ENCODE peak calls at places on chromosomes 12 and 14, in eight cellular contexts. F, B, S, A, M, Z, U and N are unnamed samples.

GRCh38 chr14:75390183-75390582 is 37.6 kb upstream of the JDP2 start:
- DNase-seq in F (no peak), B (no peak), S (no peak), A (no peak), M (no peak), Z (no peak), U (no peak), N (no peak)

GRCh38 chr12:39365364-39366001 is 77.4 kb downstream of the KIF21A start:
- DNase-seq in F (no peak), B (no peak), S (no peak), A (no peak), M (no peak), Z (no peak), U (no peak), N (no peak)

GRCh38 chr12:77231548-77231947 is 166.2 kb upstream of the E2F7 start:
- DNase-seq in F (peak; percentile 83), B (no peak), S (no peak), A (peak; percentile 45), M (peak; percentile 65), Z (no peak), U (peak; percentile 21), N (peak; percentile 71)

GRCh38 chr12:124621296-124621660 is 53.9 kb upstream of the NCOR2 start:
- DNase-seq in F (peak; percentile 58), B (no peak), S (no peak), A (no peak), M (no peak), Z (no peak), U (peak; percentile 78), N (no peak)

GRCh38 chr12:96108321-96108720 is 72.9 kb upstream of the LTA4H start:
- DNase-seq in F (no peak), B (peak; percentile 48), S (peak; percentile 88), A (no peak), M (no peak), Z (no peak), U (peak; percentile 17), N (peak; percentile 67)

GRCh38 chr14:45686771-45687170 is 433.8 kb upstream of the MIS18BP1 start:
- DNase-seq in F (no peak), B (no peak), S (no peak), A (no peak), M (no peak), Z (no peak), U (no peak), N (no peak)

GRCh38 chr12:125033296-125033695 is 31.9 kb upstream of the AACS start:
- DNase-seq in F (no peak), B (no peak), S (no peak), A (no peak), M (no peak), Z (no peak), U (no peak), N (no peak)

GRCh38 chr12:87812711-87813110 is 216.5 kb downstream of the C12orf50 start:
- DNase-seq in F (no peak), B (no peak), S (no peak), A (no peak), M (no peak), Z (no peak), U (no peak), N (no peak)

GRCh38 chr14:58705066-58705465 is 67.3 kb downstream of the DACT1 start:
- DNase-seq in F (peak; percentile 11), B (no peak), S (no peak), A (no peak), M (no peak), Z (no peak), U (no peak), N (no peak)

GRCh38 chr14:55136868-55137785 is 8.1 kb downstream of the LGALS3 start:
- DNase-seq in F (peak; percentile 67), B (no peak), S (no peak), A (peak; percentile 33), M (peak; percentile 41), Z (no peak), U (peak; percentile 30), N (no peak)
- H3K4me1 ChIP-seq in F (peaks cover 32% of the 10 kb centered on the region), B (no peaks in the 10 kb centered on the region), S (peaks cover 11% of the 10 kb centered on the region), A (peaks cover 17% of the 10 kb centered on the region), M (no peaks in the 10 kb centered on the region), Z (peaks cover 6% of the 10 kb centered on the region), U (peaks cover 20% of the 10 kb centered on the region), N (peaks cover 9% of the 10 kb centered on the region)

GRCh38 chr14:67335781-67336180 is 23.8 kb downstream of the ATP6V1D start:
- DNase-seq in F (no peak), B (peak; percentile 2), S (peak; percentile 55), A (no peak), M (no peak), Z (peak; percentile 36), U (no peak), N (no peak)
- H3K36me3 ChIP-seq in F (peaks cover 8% of the 10 kb centered on the region), B (peaks cover 74% of the 10 kb centered on the region), S (peaks cover 70% of the 10 kb centered on the region), A (peaks cover 51% of the 10 kb centered on the region), M (no peaks in the 10 kb centered on the region), Z (peaks cover 27% of the 10 kb centered on the region), U (no peaks in the 10 kb centered on the region), N (peaks cover 15% of the 10 kb centered on the region)

GRCh38 chr12:47812797-47813490 is 6.8 kb downstream of the HDAC7 start:
- DNase-seq in F (peak; percentile 78), B (peak; percentile 78), S (peak; percentile 98), A (peak; percentile 79), M (peak; percentile 83), Z (no peak), U (peak; percentile 87), N (peak; percentile 68)

GRCh38 chr12:47813491-47814196 is 6.1 kb downstream of the HDAC7 start:
- DNase-seq in F (no peak), B (no peak), S (peak; percentile 70), A (no peak), M (no peak), Z (no peak), U (no peak), N (no peak)

GRCh38 chr12:47808574-47809380 is 10.9 kb downstream of the HDAC7 start:
- DNase-seq in F (no peak), B (no peak), S (peak; percentile 70), A (peak; percentile 35), M (no peak), Z (no peak), U (no peak), N (no peak)

GRCh38 chr12:47811581-47812484 is 7.9 kb downstream of the HDAC7 start:
- DNase-seq in F (no peak), B (no peak), S (no peak), A (no peak), M (no peak), Z (no peak), U (peak; percentile 73), N (no peak)

GRCh38 chr12:47811070-47811391 is 8.7 kb downstream of the HDAC7 start:
- DNase-seq in F (no peak), B (no peak), S (no peak), A (no peak), M (no peak), Z (no peak), U (no peak), N (no peak)
- H3K4me3 ChIP-seq in F (no peak overlapping the region), B (peak overlapping the region; percentile 38), S (peak overlapping the region; percentile 74), A (no peak overlapping the region), M (no peak overlapping the region), Z (no peak overlapping the region), U (no peak overlapping the region), N (no peak overlapping the region)

GRCh38 chr12:2335517-2335916 is 282.7 kb downstream of the CACNA1C start:
- DNase-seq in F (no peak), B (no peak), S (no peak), A (no peak), M (no peak), Z (no peak), U (no peak), N (no peak)

GRCh38 chr12:2339022-2339431 is 286.2 kb downstream of the CACNA1C start:
- DNase-seq in F (no peak), B (no peak), S (no peak), A (peak; percentile 85), M (no peak), Z (no peak), U (no peak), N (peak; percentile 89)

GRCh38 chr12:2338381-2338780 is 285.6 kb downstream of the CACNA1C start:
- DNase-seq in F (no peak), B (no peak), S (no peak), A (no peak), M (no peak), Z (no peak), U (no peak), N (no peak)

GRCh38 chr12:2336409-2336829 is 283.6 kb downstream of the CACNA1C start:
- DNase-seq in F (no peak), B (no peak), S (no peak), A (peak; percentile 95), M (no peak), Z (peak; percentile 75), U (peak; percentile 83), N (no peak)

DNA sequence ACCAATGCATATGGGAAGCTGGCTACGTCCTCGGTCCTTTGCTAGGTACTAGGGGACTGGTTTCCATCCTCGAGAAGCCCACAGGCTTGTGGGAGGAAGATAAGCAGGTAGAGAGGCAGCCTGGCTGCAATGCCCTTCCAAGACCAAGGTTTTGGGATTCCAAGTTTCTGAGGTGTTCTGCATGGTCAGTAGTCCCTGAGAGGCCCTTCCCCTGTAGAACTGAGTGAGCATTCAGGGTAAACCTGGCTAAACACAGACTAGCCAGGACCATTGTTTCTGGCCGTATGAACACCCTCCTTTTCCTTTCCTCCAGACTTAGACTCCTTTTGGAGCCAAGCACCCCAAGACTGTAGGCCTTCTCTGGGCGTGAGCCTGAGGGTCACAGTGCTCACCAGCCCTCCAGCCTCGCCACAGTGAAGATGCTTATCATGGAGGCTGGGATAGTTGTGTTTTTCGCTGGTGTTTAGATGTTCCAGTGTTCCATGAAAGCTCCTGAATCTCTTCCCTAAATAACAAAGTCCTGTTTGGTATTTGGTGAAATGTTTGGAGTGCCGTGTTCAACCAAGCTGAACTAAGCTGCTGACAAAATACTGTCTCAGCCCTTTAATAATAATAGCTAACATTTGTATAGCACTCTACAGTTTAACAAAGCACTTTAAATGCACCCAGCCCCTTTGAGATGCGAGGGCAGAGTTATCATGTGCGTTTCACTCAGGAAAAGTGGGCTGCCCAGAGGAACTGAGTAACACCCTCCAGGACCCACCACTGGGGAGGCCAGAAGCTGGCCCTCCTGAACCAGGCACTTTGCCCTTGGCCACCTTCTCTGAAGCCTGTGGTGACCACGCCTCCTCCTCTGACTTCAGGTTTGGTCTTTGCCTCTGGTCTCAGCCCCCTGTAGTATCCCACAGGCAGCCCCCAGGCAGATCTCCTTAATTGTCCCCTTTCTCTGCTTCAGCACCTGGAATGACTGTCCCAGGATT is 284.5 kb downstream of the CACNA1C start:
- DNase-seq in F (no peak), B (no peak), S (no peak), A (no peak), M (no peak), Z (no peak), U (no peak), N (no peak)
- H3K4me1 ChIP-seq in F (no peaks in the 10 kb centered on the region), B (no peaks in the 10 kb centered on the region), S (no peaks in the 10 kb centered on the region), A (peaks cover 57% of the 10 kb centered on the region), M (no peaks in the 10 kb centered on the region), Z (peaks cover 79% of the 10 kb centered on the region), U (peaks cover 43% of the 10 kb centered on the region), N (peaks cover 3% of the 10 kb centered on the region)

DNA sequence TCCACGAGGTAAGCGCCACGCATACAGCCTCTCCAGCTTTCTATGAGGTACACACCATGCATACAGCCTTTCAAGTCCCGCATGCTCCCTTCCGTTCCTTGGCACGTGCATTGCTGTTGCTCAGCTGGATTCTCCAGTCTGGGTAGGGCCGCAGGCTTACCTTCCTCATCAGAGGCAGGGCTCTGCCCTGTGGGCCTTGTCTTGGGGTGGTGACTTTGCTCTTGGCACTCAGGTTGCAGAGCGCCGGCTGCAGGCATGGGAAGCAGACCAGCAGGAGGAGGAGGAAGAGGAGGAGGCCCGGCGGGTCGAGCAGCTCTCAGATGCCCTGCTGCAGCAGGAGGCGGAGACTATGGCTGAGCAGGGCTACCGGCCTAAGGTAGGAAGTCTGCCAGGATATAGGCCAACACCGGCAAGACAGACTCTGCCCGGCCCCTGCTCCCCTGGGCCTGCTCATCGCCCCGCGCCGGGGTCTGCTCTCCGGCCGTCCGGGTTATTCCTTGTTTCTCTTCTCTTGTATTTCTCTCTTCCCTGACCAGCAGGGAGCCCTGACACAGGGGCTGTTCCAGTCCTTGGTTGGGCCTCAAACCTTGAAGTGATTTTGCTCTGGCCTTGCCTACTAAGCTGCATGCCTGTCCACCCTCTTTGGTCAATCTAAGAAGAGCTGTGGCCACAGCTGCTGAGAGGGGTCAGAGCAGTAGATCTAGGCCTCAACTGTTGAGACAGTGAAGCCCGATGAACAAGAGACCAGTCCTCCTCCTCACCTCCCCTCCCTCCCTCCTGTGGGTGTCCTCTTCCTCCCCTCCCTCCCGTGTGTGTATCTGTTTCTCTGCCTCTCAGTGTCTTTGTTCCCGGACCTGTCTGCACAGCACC is 15.3 kb downstream of the TCHP start:
- DNase-seq in F (peak; percentile 91), B (no peak), S (no peak), A (no peak), M (peak; percentile 80), Z (no peak), U (no peak), N (no peak)
- H3K36me3 ChIP-seq in F (no peaks in the 10 kb centered on the region), B (peaks cover 95% of the 10 kb centered on the region), S (peaks cover 92% of the 10 kb centered on the region), A (peaks cover 15% of the 10 kb centered on the region), M (peaks cover 3% of the 10 kb centered on the region), Z (peaks cover 22% of the 10 kb centered on the region), U (no peaks in the 10 kb centered on the region), N (peaks cover 22% of the 10 kb centered on the region)